ENCODE peak calls at places on chromosomes 1 and 21, in seven cellular contexts. H, C, T, G, K, Q and S are unnamed samples.

GRCh38 chr21:29078884-29079765 is 5.7 kb upstream of the CCT8 start:
- DNase-seq in H (no peak), C (no peak), T (no peak), G (no peak), K (no peak), Q (no peak), S (no peak)

GRCh38 chr1:61051455-61052392 is 30.6 kb upstream of the NFIA start:
- DNase-seq in H (no peak), C (no peak), T (no peak), G (no peak), K (no peak), Q (peak; percentile 31), S (no peak)

GRCh38 chr1:244730934-244731434 is 78.1 kb downstream of the DESI2 start:
- DNase-seq in H (no peak), C (no peak), T (no peak), G (no peak), K (no peak), Q (no peak), S (no peak)

GRCh38 chr1:104574619-104575018 is 824.9 kb downstream of the AMY1C start:
- DNase-seq in H (no peak), C (no peak), T (no peak), G (no peak), K (no peak), Q (no peak), S (no peak)

GRCh38 chr1:7572654-7573152 is 198.4 kb upstream of the VAMP3 start:
- DNase-seq in H (no peak), C (no peak), T (no peak), G (peak; percentile 87), K (peak; percentile 12), Q (no peak), S (no peak)

GRCh38 chr1:66575739-66576138 is 41.8 kb downstream of the SGIP1 start:
- DNase-seq in H (peak; percentile 94), C (peak; percentile 88), T (peak; percentile 77), G (peak; percentile 98), K (no peak), Q (no peak), S (no peak)

GRCh38 chr1:153058154-153058553 is 842 bp upstream of the SPRR2A start:
- DNase-seq in H (no peak), C (no peak), T (no peak), G (no peak), K (no peak), Q (no peak), S (no peak)

GRCh38 chr1:55288245-55288644 is 73.1 kb upstream of the USP24 start:
- DNase-seq in H (no peak), C (no peak), T (no peak), G (no peak), K (peak; percentile 72), Q (peak; percentile 78), S (no peak)

GRCh38 chr1:119141020-119141424 is 569 bp upstream of the WARS2 start:
- DNase-seq in H (peak; percentile 34), C (peak; percentile 36), T (peak; percentile 8), G (peak; percentile 17), K (peak; percentile 63), Q (no peak), S (no peak)

GRCh38 chr1:167258858-167259257 is 38.2 kb downstream of the POU2F1 start:
- DNase-seq in H (no peak), C (no peak), T (peak; percentile 7), G (no peak), K (no peak), Q (no peak), S (no peak)

GRCh38 chr1:61524206-61524605 is 200.7 kb downstream of the TM2D1 start:
- DNase-seq in H (no peak), C (peak; percentile 26), T (no peak), G (no peak), K (no peak), Q (no peak), S (no peak)

GRCh38 chr1:110158261-110158660 is 8.0 kb downstream of the SLC6A17 start:
- DNase-seq in H (no peak), C (no peak), T (no peak), G (peak; percentile 51), K (no peak), Q (no peak), S (no peak)

GRCh38 chr1:54404939-54405880 is 984 bp downstream of the SSBP3 start:
- DNase-seq in H (no peak), C (no peak), T (peak; percentile 55), G (peak; percentile 27), K (peak; percentile 85), Q (peak; percentile 44), S (no peak)

GRCh38 chr1:91535441-91535840 is 34.8 kb downstream of the CDC7 start:
- DNase-seq in H (no peak), C (no peak), T (no peak), G (no peak), K (no peak), Q (no peak), S (no peak)

GRCh38 chr1:76949503-76949902 is 82.2 kb downstream of the ST6GALNAC5 start:
- DNase-seq in H (peak; percentile 12), C (no peak), T (no peak), G (peak; percentile 86), K (no peak), Q (no peak), S (no peak)

GRCh38 chr1:185911978-185912377 is 177.8 kb downstream of the HMCN1 start:
- DNase-seq in H (no peak), C (no peak), T (no peak), G (no peak), K (no peak), Q (no peak), S (no peak)

GRCh38 chr1:62082456-62083363 is 111.9 kb upstream of the L1TD1 start:
- DNase-seq in H (peak; percentile 56), C (peak; percentile 61), T (peak; percentile 56), G (peak; percentile 51), K (no peak), Q (peak; percentile 51), S (no peak)

GRCh38 chr1:12450090-12450764 is 167.8 kb downstream of the DHRS3 start:
- DNase-seq in H (no peak), C (no peak), T (no peak), G (no peak), K (no peak), Q (no peak), S (no peak)

GRCh38 chr1:232830661-232831060 is 25.4 kb downstream of the MAP10 start:
- DNase-seq in H (no peak), C (no peak), T (peak; percentile 10), G (no peak), K (no peak), Q (no peak), S (no peak)

GRCh38 chr1:155145491-155145890 is 5.2 kb upstream of the DPM3 start:
- DNase-seq in H (no peak), C (no peak), T (no peak), G (no peak), K (no peak), Q (no peak), S (no peak)

GRCh38 chr21:42245348-42246185 is 26.6 kb downstream of the ABCG1 start:
- DNase-seq in H (no peak), C (no peak), T (peak; percentile 51), G (no peak), K (peak; percentile 38), Q (no peak), S (no peak)

GRCh38 chr1:201126832-201127754 is at the start of gene ASCL5:
- DNase-seq in H (peak; percentile 34), C (no peak), T (peak; percentile 56), G (peak; percentile 68), K (no peak), Q (no peak), S (no peak)

GRCh38 chr1:230629511-230629910 is 12.8 kb upstream of the COG2 start:
- DNase-seq in H (no peak), C (no peak), T (no peak), G (peak; percentile 35), K (no peak), Q (no peak), S (no peak)

GRCh38 chr1:82106672-82107071 is 305.9 kb downstream of the ADGRL2 start:
- DNase-seq in H (no peak), C (no peak), T (no peak), G (no peak), K (no peak), Q (no peak), S (no peak)

GRCh38 chr1:147545133-147545532 is 3.8 kb downstream of the BCL9 start:
- DNase-seq in H (peak; percentile 23), C (peak; percentile 31), T (peak; percentile 40), G (peak; percentile 95), K (peak; percentile 87), Q (no peak), S (no peak)

DNA sequence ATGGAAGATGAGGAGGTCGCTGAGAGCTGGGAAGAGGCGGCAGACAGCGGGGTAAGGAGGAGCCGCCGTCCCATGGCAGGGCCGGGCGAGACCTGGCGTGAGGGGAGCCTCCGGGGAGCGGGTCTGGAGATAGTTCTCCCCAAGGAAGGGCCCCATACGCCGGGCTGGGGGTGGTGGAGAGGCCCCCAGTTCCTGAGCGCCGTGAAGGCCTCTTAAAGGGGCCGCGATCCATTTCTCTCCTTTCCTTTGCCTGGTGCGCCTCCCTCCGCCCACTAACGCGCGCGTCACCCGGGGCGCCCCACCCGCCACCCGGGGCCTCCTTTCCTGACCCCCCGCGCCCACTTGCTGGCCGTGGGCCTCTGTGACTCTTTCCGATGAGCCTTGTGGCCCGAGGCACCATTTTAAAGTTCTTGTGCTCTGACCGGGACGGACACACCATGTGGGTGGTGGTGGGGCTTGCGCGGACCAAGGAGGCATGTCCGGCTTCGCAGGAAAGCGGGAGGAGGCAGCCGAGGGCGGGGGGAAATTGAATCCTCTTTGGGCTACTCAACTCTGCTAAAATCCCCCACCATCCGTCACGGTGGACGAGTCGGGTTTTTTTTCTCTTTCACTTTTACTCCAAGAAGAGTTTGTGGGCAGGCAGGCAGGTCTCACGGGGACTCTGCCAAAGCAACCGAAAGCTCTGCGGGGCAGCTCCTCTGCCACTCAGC is 371 bp downstream of the SZRD1 start:
- DNase-seq in H (peak; percentile 90), C (peak; percentile 95), T (peak; percentile 91), G (peak; percentile 86), K (peak; percentile 96), Q (peak; percentile 80), S (peak; percentile 79)
- TF ChIP-seq CTCF in H (no peak), C (no peak), T (no peak), G (no peak), K (no peak), Q (no peak), S (peak; percentile 11)

GRCh38 chr1:23367791-23368561 is 1.7 kb downstream of the ZNF436 start:
- DNase-seq in H (peak; percentile 99), C (peak; percentile 99), T (peak; percentile 99), G (peak; percentile 100), K (peak; percentile 100), Q (peak; percentile 96), S (peak; percentile 97)
- TF ChIP-seq CTCF in H (no peak), C (no peak), T (no peak), G (no peak), K (no peak), Q (no peak), S (no peak)

DNA sequence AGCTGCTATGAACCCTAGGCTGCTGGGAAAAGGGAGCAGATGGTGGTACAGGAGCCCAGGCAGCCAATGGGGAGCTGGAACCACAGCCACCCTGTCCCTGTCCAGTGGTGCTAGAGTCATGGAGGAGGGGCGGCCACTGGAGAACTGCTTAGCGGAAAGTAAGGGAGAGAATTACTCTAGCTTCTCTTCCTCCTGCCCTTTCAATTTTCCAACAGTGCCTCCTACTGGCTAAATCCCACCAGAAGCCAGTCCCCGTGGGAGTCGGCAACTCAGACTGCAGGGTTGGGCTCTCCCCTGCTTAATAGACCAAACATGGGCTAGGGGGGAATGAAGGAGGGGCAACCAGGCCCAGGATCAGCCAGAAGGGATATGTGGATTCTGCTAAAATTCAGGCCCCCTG is 154.5 kb downstream of the ACTL8 start:
- DNase-seq in H (peak; percentile 43), C (peak; percentile 21), T (no peak), G (no peak), K (no peak), Q (no peak), S (no peak)
- TF ChIP-seq CTCF in H (peak; percentile 62), C (peak; percentile 61), T (peak; percentile 23), G (no peak), K (no peak), Q (no peak), S (peak; percentile 42)

GRCh38 chr1:170664828-170665617 is 1.1 kb downstream of the PRRX1 start:
- DNase-seq in H (peak; percentile 74), C (peak; percentile 71), T (peak; percentile 47), G (peak; percentile 18), K (peak; percentile 74), Q (peak; percentile 22), S (no peak)
- TF ChIP-seq CTCF in H (peak; percentile 40), C (peak; percentile 38), T (peak; percentile 22), G (no peak), K (no peak), Q (no peak), S (peak; percentile 23)